ENCODE peak calls at places on chromosome 9, in seven cellular contexts. One of them, this sample, is unnamed.

GRCh38 chr9:89407070-89407469 is 88.8 kb downstream of the SECISBP2 start:
- DNase-seq in lung: no peak
- DNase-seq in CD4-positive, alpha-beta T cell: no peak
- DNase-seq in cardiac muscle cell: no peak
- DNase-seq in cardiac fibroblast: no peak
- DNase-seq in AG10803: no peak
- DNase-seq in GM10248: no peak
- DNase-seq in this sample: no peak

GRCh38 chr9:88180084-88180765 is 42.0 kb upstream of the SPATA31C2 start:
- DNase-seq in lung: no peak
- DNase-seq in CD4-positive, alpha-beta T cell: no peak
- DNase-seq in cardiac muscle cell: no peak
- DNase-seq in cardiac fibroblast: no peak
- DNase-seq in AG10803: no peak
- DNase-seq in GM10248: no peak
- DNase-seq in this sample: no peak

GRCh38 chr9:111851536-111851935 is 45.1 kb upstream of the UGCG start:
- DNase-seq in lung: no peak
- DNase-seq in CD4-positive, alpha-beta T cell: no peak
- DNase-seq in cardiac muscle cell: no peak
- DNase-seq in cardiac fibroblast: peak
- DNase-seq in AG10803: no peak
- DNase-seq in GM10248: no peak
- DNase-seq in this sample: no peak

GRCh38 chr9:121326924-121327613 is 43.0 kb downstream of the STOM start:
- DNase-seq in lung: no peak
- DNase-seq in CD4-positive, alpha-beta T cell: no peak
- DNase-seq in cardiac muscle cell: no peak
- DNase-seq in cardiac fibroblast: no peak
- DNase-seq in AG10803: no peak
- DNase-seq in GM10248: no peak
- DNase-seq in this sample: no peak

GRCh38 chr9:87869082-87869481 is 13.6 kb upstream of the SPATA31E1 start:
- DNase-seq in lung: no peak
- DNase-seq in CD4-positive, alpha-beta T cell: no peak
- DNase-seq in cardiac muscle cell: no peak
- DNase-seq in cardiac fibroblast: no peak
- DNase-seq in AG10803: no peak
- DNase-seq in GM10248: no peak
- DNase-seq in this sample: no peak

GRCh38 chr9:129549684-129550083 is 71.2 kb downstream of the C9orf50 start:
- DNase-seq in lung: no peak
- DNase-seq in CD4-positive, alpha-beta T cell: no peak
- DNase-seq in cardiac muscle cell: no peak
- DNase-seq in cardiac fibroblast: peak
- DNase-seq in AG10803: peak
- DNase-seq in GM10248: no peak
- DNase-seq in this sample: no peak

GRCh38 chr9:20649381-20649780 is 27.1 kb upstream of the MLLT3 start:
- DNase-seq in lung: no peak
- DNase-seq in CD4-positive, alpha-beta T cell: no peak
- DNase-seq in cardiac muscle cell: no peak
- DNase-seq in cardiac fibroblast: peak
- DNase-seq in AG10803: no peak
- DNase-seq in GM10248: no peak
- DNase-seq in this sample: no peak

GRCh38 chr9:28032178-28032532 is 458.9 kb upstream of the C9orf72 start:
- DNase-seq in lung: no peak
- DNase-seq in CD4-positive, alpha-beta T cell: no peak
- DNase-seq in cardiac muscle cell: no peak
- DNase-seq in cardiac fibroblast: no peak
- DNase-seq in AG10803: peak
- DNase-seq in GM10248: no peak
- DNase-seq in this sample: no peak

GRCh38 chr9:129143461-129143927 is 32.3 kb downstream of the PTPA start:
- DNase-seq in lung: peak
- DNase-seq in CD4-positive, alpha-beta T cell: no peak
- DNase-seq in cardiac muscle cell: peak
- DNase-seq in cardiac fibroblast: peak
- DNase-seq in AG10803: peak
- DNase-seq in GM10248: no peak
- DNase-seq in this sample: no peak

GRCh38 chr9:12698986-12699385 is 5.8 kb downstream of the TYRP1 start:
- DNase-seq in lung: no peak
- DNase-seq in CD4-positive, alpha-beta T cell: no peak
- DNase-seq in cardiac muscle cell: no peak
- DNase-seq in cardiac fibroblast: no peak
- DNase-seq in AG10803: no peak
- DNase-seq in GM10248: no peak
- DNase-seq in this sample: no peak
- TF ChIP-seq CTCF in lung: no peak
- TF ChIP-seq CTCF in CD4-positive, alpha-beta T cell: no peak
- TF ChIP-seq CTCF in cardiac muscle cell: peak
- TF ChIP-seq CTCF in cardiac fibroblast: peak
- TF ChIP-seq CTCF in AG10803: peak
- TF ChIP-seq CTCF in GM10248: no peak
- TF ChIP-seq CTCF in this sample: no peak

GRCh38 chr9:83708515-83709158 is 879 bp upstream of the UBQLN1 start:
- DNase-seq in lung: peak
- DNase-seq in CD4-positive, alpha-beta T cell: peak
- DNase-seq in cardiac muscle cell: peak
- DNase-seq in cardiac fibroblast: peak
- DNase-seq in AG10803: peak
- DNase-seq in GM10248: peak
- DNase-seq in this sample: peak

GRCh38 chr9:83715794-83716193 is 8.0 kb upstream of the UBQLN1 start:
- DNase-seq in lung: no peak
- DNase-seq in CD4-positive, alpha-beta T cell: no peak
- DNase-seq in cardiac muscle cell: no peak
- DNase-seq in cardiac fibroblast: no peak
- DNase-seq in AG10803: no peak
- DNase-seq in GM10248: no peak
- DNase-seq in this sample: no peak

GRCh38 chr9:83715221-83715620 is 7.5 kb upstream of the UBQLN1 start:
- DNase-seq in lung: no peak
- DNase-seq in CD4-positive, alpha-beta T cell: no peak
- DNase-seq in cardiac muscle cell: no peak
- DNase-seq in cardiac fibroblast: no peak
- DNase-seq in AG10803: no peak
- DNase-seq in GM10248: no peak
- DNase-seq in this sample: no peak

DNA sequence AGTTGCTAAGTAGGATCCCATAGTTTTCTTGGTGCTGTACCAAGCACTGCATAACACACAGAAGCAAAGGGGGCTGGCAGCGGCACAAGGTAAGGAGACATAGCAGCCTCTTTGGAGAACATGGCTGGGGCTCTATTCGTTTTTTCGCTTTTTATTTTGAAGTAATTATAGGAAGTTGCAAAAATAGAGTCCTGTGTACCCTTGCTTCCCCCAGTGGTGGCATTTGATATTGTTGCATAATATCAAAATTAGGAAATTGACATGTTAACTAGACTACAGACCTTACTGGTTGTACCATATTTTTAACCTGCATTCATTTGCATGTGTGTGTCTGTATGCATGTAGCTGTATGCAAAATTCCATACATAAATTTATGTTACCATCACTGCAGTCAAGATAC is 6.6 kb upstream of the UBQLN1 start:
- DNase-seq in lung: no peak
- DNase-seq in CD4-positive, alpha-beta T cell: no peak
- DNase-seq in cardiac muscle cell: no peak
- DNase-seq in cardiac fibroblast: no peak
- DNase-seq in AG10803: no peak
- DNase-seq in GM10248: no peak
- DNase-seq in this sample: no peak
- TF ChIP-seq CTCF in lung: no peak
- TF ChIP-seq CTCF in CD4-positive, alpha-beta T cell: peak
- TF ChIP-seq CTCF in cardiac muscle cell: peak
- TF ChIP-seq CTCF in cardiac fibroblast: peak
- TF ChIP-seq CTCF in AG10803: peak
- TF ChIP-seq CTCF in GM10248: peak
- TF ChIP-seq CTCF in this sample: peak

GRCh38 chr9:124410321-124410913 is 4.8 kb downstream of the PSMB7 start:
- DNase-seq in lung: no peak
- DNase-seq in CD4-positive, alpha-beta T cell: no peak
- DNase-seq in cardiac muscle cell: no peak
- DNase-seq in cardiac fibroblast: peak
- DNase-seq in AG10803: no peak
- DNase-seq in GM10248: no peak
- DNase-seq in this sample: no peak
- TF ChIP-seq CTCF in lung: no peak
- TF ChIP-seq CTCF in CD4-positive, alpha-beta T cell: peak
- TF ChIP-seq CTCF in cardiac muscle cell: peak
- TF ChIP-seq CTCF in cardiac fibroblast: peak
- TF ChIP-seq CTCF in AG10803: peak
- TF ChIP-seq CTCF in GM10248: no peak
- TF ChIP-seq CTCF in this sample: peak

GRCh38 chr9:137446851-137447471 is 5.8 kb upstream of the ENTPD8 start:
- DNase-seq in lung: no peak
- DNase-seq in CD4-positive, alpha-beta T cell: no peak
- DNase-seq in cardiac muscle cell: no peak
- DNase-seq in cardiac fibroblast: no peak
- DNase-seq in AG10803: peak
- DNase-seq in GM10248: no peak
- DNase-seq in this sample: no peak

GRCh38 chr9:137444106-137444790 is 3.1 kb upstream of the ENTPD8 start:
- DNase-seq in lung: no peak
- DNase-seq in CD4-positive, alpha-beta T cell: no peak
- DNase-seq in cardiac muscle cell: no peak
- DNase-seq in cardiac fibroblast: no peak
- DNase-seq in AG10803: no peak
- DNase-seq in GM10248: no peak
- DNase-seq in this sample: no peak

GRCh38 chr9:137445930-137446431 is 4.8 kb upstream of the ENTPD8 start:
- DNase-seq in lung: no peak
- DNase-seq in CD4-positive, alpha-beta T cell: no peak
- DNase-seq in cardiac muscle cell: no peak
- DNase-seq in cardiac fibroblast: no peak
- DNase-seq in AG10803: no peak
- DNase-seq in GM10248: no peak
- DNase-seq in this sample: no peak

GRCh38 chr9:137447722-137448568 is 6.8 kb upstream of the ENTPD8 start:
- DNase-seq in lung: no peak
- DNase-seq in CD4-positive, alpha-beta T cell: no peak
- DNase-seq in cardiac muscle cell: no peak
- DNase-seq in cardiac fibroblast: no peak
- DNase-seq in AG10803: no peak
- DNase-seq in GM10248: no peak
- DNase-seq in this sample: no peak

DNA sequence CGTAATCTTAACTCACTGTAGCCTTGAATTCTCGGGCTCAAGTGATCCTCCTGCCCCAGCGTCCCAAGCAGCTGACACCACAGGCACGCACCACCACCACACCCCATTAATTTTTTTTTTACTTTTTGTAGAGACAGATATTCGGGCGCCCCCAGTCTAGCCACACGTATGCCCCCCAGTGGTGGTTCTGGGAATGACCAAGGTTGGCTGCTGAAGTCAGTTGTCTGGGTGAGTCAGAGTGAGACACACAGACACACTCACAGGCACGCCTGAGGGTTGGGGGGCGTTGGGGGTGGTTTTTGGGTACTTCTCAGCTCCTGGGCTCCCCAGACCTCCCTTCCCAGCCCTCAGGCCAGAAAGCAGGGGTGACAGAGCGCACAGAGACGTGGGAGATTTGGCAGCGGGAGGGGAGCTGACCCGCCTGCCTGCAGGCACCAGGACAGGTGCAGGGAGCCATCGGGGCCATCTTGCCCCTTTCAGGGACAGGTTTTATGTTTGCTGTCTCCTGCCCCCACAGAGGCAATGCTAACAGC is 4.2 kb upstream of the ENTPD8 start:
- DNase-seq in lung: peak
- DNase-seq in CD4-positive, alpha-beta T cell: peak
- DNase-seq in cardiac muscle cell: peak
- DNase-seq in cardiac fibroblast: peak
- DNase-seq in AG10803: peak
- DNase-seq in GM10248: peak
- DNase-seq in this sample: peak
- TF ChIP-seq CTCF in lung: peak
- TF ChIP-seq CTCF in CD4-positive, alpha-beta T cell: peak
- TF ChIP-seq CTCF in cardiac muscle cell: peak
- TF ChIP-seq CTCF in cardiac fibroblast: peak
- TF ChIP-seq CTCF in AG10803: peak
- TF ChIP-seq CTCF in GM10248: peak
- TF ChIP-seq CTCF in this sample: peak

GRCh38 chr9:78505546-78505945 is 208.6 kb downstream of the PSAT1 start:
- DNase-seq in lung: no peak
- DNase-seq in CD4-positive, alpha-beta T cell: no peak
- DNase-seq in cardiac muscle cell: no peak
- DNase-seq in cardiac fibroblast: no peak
- DNase-seq in AG10803: no peak
- DNase-seq in GM10248: no peak
- DNase-seq in this sample: no peak
- TF ChIP-seq CTCF in lung: no peak
- TF ChIP-seq CTCF in CD4-positive, alpha-beta T cell: no peak
- TF ChIP-seq CTCF in cardiac muscle cell: no peak
- TF ChIP-seq CTCF in cardiac fibroblast: no peak
- TF ChIP-seq CTCF in AG10803: no peak
- TF ChIP-seq CTCF in GM10248: no peak
- TF ChIP-seq CTCF in this sample: no peak

GRCh38 chr9:93587651-93588347 is 11.4 kb downstream of the PHF2 start:
- DNase-seq in lung: no peak
- DNase-seq in CD4-positive, alpha-beta T cell: no peak
- DNase-seq in cardiac muscle cell: no peak
- DNase-seq in cardiac fibroblast: no peak
- DNase-seq in AG10803: no peak
- DNase-seq in GM10248: no peak
- DNase-seq in this sample: no peak
- TF ChIP-seq CTCF in lung: no peak
- TF ChIP-seq CTCF in CD4-positive, alpha-beta T cell: no peak
- TF ChIP-seq CTCF in cardiac muscle cell: peak
- TF ChIP-seq CTCF in cardiac fibroblast: peak
- TF ChIP-seq CTCF in AG10803: peak
- TF ChIP-seq CTCF in GM10248: no peak
- TF ChIP-seq CTCF in this sample: peak

GRCh38 chr9:18477719-18478118 is 3.8 kb downstream of the ADAMTSL1 start:
- DNase-seq in lung: no peak
- DNase-seq in CD4-positive, alpha-beta T cell: no peak
- DNase-seq in cardiac muscle cell: no peak
- DNase-seq in cardiac fibroblast: no peak
- DNase-seq in AG10803: no peak
- DNase-seq in GM10248: no peak
- DNase-seq in this sample: no peak
- TF ChIP-seq CTCF in lung: no peak
- TF ChIP-seq CTCF in CD4-positive, alpha-beta T cell: no peak
- TF ChIP-seq CTCF in cardiac muscle cell: peak
- TF ChIP-seq CTCF in cardiac fibroblast: no peak
- TF ChIP-seq CTCF in AG10803: peak
- TF ChIP-seq CTCF in GM10248: no peak
- TF ChIP-seq CTCF in this sample: peak

DNA sequence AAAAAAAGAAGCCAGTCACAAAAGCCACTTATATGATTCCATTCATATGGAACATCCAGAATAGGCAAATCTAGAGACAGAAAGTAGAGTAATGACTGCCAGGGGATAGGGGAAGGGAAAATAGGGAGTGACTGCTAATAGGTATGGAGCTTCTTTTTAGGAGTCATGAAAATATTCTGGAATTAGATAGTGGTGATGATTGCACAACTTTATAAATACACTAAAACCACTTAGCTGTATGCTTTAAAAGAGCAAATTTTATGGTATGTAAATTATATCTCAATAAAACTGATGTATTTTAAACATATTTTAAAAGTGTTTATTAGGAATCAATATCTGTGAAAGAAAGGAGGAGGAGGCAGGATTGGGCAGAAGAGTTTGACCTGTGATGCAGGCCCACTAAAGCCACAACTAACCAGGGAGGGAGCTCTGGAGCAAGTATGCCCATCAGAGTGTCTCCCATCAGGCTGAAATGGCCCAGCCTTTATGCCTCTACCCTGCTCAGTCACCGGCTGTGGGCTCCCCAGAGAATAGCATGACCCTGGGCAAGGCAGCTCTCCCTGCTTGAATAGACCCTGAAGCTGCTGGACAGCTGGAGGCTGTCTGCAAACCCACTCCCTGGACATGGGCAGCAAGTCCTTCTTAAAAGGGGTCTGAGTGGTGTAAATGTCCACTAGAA is 96.0 kb upstream of the SLC44A1 start:
- DNase-seq in lung: no peak
- DNase-seq in CD4-positive, alpha-beta T cell: no peak
- DNase-seq in cardiac muscle cell: no peak
- DNase-seq in cardiac fibroblast: no peak
- DNase-seq in AG10803: no peak
- DNase-seq in GM10248: no peak
- DNase-seq in this sample: no peak
- TF ChIP-seq CTCF in lung: no peak
- TF ChIP-seq CTCF in CD4-positive, alpha-beta T cell: no peak
- TF ChIP-seq CTCF in cardiac muscle cell: peak
- TF ChIP-seq CTCF in cardiac fibroblast: peak
- TF ChIP-seq CTCF in AG10803: peak
- TF ChIP-seq CTCF in GM10248: no peak
- TF ChIP-seq CTCF in this sample: peak

This sample was measured in HFFc6.